ENCODE peak calls at places on chromosomes 13 and 19, in five cellular contexts. J is T47D, Z is NCI-H146, F is COR-L47, M is stomach. Y is an unnamed sample.

GRCh38 chr13:24680258-24680920 is at the start of gene ATP12A:
- DNase-seq in J (peak), F (peak), Z (peak), M (peak), Y (peak)

GRCh38 chr13:44930907-44931676 is 58.2 kb downstream of the NUFIP1 start:
- DNase-seq in Z (peak), M (no peak), J (no peak), F (no peak), Y (no peak)

GRCh38 chr19:44141191-44142013 is at the start of gene ZNF234:
- DNase-seq in F (peak), Z (peak), J (peak), M (peak), Y (peak)

GRCh38 chr13:24540236-24541126 is 27.9 kb upstream of the PARP4 start:
- DNase-seq in F (no peak), M (no peak), Z (no peak), J (no peak), Y (no peak)

GRCh38 chr13:28494861-28495585 is at the start of gene FLT1:
- DNase-seq in M (peak), J (peak), Z (peak), F (no peak), Y (peak)

GRCh38 chr13:46778879-46779278 is 18.1 kb downstream of the ESD start:
- DNase-seq in Z (no peak), F (no peak), J (no peak), M (no peak), Y (no peak)

GRCh38 chr13:51733656-51734334 is 70.2 kb downstream of the DHRS12 start:
- DNase-seq in Z (peak), F (no peak), J (no peak), M (no peak), Y (no peak)

GRCh38 chr19:35986664-35987570 is 8.1 kb upstream of the SDHAF1 start:
- DNase-seq in Z (peak), J (no peak), M (no peak), F (peak), Y (peak)

GRCh38 chr13:87671824-87672603 is 843 bp downstream of the SLITRK5 start:
- DNase-seq in Z (peak), J (peak), M (no peak), F (peak), Y (peak)

GRCh38 chr19:7421941-7422744 is 66.7 kb downstream of the PEX11G start:
- DNase-seq in M (peak), Z (no peak), F (no peak), J (no peak), Y (no peak)

GRCh38 chr13:98626298-98626940 is 49.5 kb upstream of the STK24 start:
- DNase-seq in M (no peak), F (peak), Z (peak), J (no peak), Y (peak)

GRCh38 chr13:25874907-25875306 is 176.9 kb downstream of the SHISA2 start:
- DNase-seq in M (no peak), F (no peak), Z (no peak), J (no peak), Y (no peak)

GRCh38 chr13:106432636-106433035 is 102.8 kb downstream of the EFNB2 start:
- DNase-seq in F (no peak), Z (no peak), J (no peak), M (no peak), Y (no peak)

GRCh38 chr13:32150794-32151193 is 119.2 kb downstream of the FRY start:
- DNase-seq in M (no peak), Z (no peak), J (no peak), F (no peak), Y (no peak)

GRCh38 chr13:75797719-75798118 is 161.6 kb downstream of the LMO7 start:
- DNase-seq in J (no peak), F (no peak), M (no peak), Z (no peak), Y (no peak)

GRCh38 chr19:31718041-31718440 is 368.8 kb upstream of the TSHZ3 start:
- DNase-seq in M (no peak), Z (no peak), F (no peak), J (no peak), Y (no peak)